ENCODE peak calls at places on chromosomes 11 and 22, in nine cellular contexts. G, U, D, K, B, O, W, I and P are unnamed samples.

GRCh38 chr11:132535830-132536229 is 996.5 kb downstream of the OPCML start:
- DNase-seq in G (no peak), U (no peak), D (no peak), K (peak), B (peak), O (no peak), W (no peak), I (no peak), P (no peak)

GRCh38 chr11:69044111-69045013 is 4.4 kb upstream of the TPCN2 start:
- DNase-seq in G (peak), U (peak), D (peak), K (no peak), B (peak), O (no peak), W (peak), I (no peak), P (peak)

GRCh38 chr22:42296381-42296853 is 26.0 kb upstream of the TCF20 start:
- DNase-seq in G (no peak), U (peak), D (no peak), K (peak), B (no peak), O (no peak), W (no peak), I (no peak), P (no peak)

GRCh38 chr11:27464155-27464759 is 8.3 kb downstream of the LGR4 start:
- DNase-seq in G (peak), U (no peak), D (no peak), K (no peak), B (no peak), O (no peak), W (no peak), I (no peak), P (no peak)

GRCh38 chr22:18024276-18024939 is at the start of gene MICAL3:
- DNase-seq in G (peak), U (peak), D (peak), K (peak), B (peak), O (peak), W (peak), I (peak), P (peak)

GRCh38 chr11:10095412-10096207 is 198.4 kb downstream of the SBF2 start:
- DNase-seq in G (no peak), U (no peak), D (no peak), K (no peak), B (no peak), O (no peak), W (no peak), I (no peak), P (no peak)

GRCh38 chr22:28930357-28931007 is 47.1 kb downstream of the ZNRF3 start:
- DNase-seq in G (no peak), U (no peak), D (no peak), K (no peak), B (peak), O (no peak), W (no peak), I (no peak), P (no peak)

GRCh38 chr11:63635762-63636465 is 21.7 kb upstream of the PLAAT3 start:
- DNase-seq in G (peak), U (no peak), D (peak), K (peak), B (peak), O (peak), W (peak), I (peak), P (peak)

GRCh38 chr11:76797341-76798201 is 14.4 kb downstream of the TSKU start:
- DNase-seq in G (no peak), U (no peak), D (peak), K (no peak), B (no peak), O (peak), W (no peak), I (no peak), P (no peak)

GRCh38 chr11:130636672-130637463 is 188.4 kb downstream of the ADAMTS15 start:
- DNase-seq in G (peak), U (no peak), D (peak), K (no peak), B (no peak), O (no peak), W (no peak), I (no peak), P (no peak)

GRCh38 chr22:36337365-36338130 is 50.2 kb downstream of the MYH9 start:
- DNase-seq in G (no peak), U (no peak), D (no peak), K (no peak), B (no peak), O (no peak), W (no peak), I (no peak), P (no peak)

GRCh38 chr11:8691601-8692000 is 9.0 kb downstream of the RPL27A start:
- DNase-seq in G (no peak), U (no peak), D (no peak), K (no peak), B (no peak), O (no peak), W (no peak), I (no peak), P (no peak)

GRCh38 chr11:313787-314547 is at the start of gene IFITM1:
- DNase-seq in G (peak), U (peak), D (peak), K (no peak), B (no peak), O (peak), W (peak), I (no peak), P (no peak)

GRCh38 chr11:114928260-114928870 is 250.0 kb downstream of the NXPE2 start:
- DNase-seq in G (no peak), U (no peak), D (no peak), K (no peak), B (no peak), O (no peak), W (no peak), I (no peak), P (no peak)

GRCh38 chr22:44396727-44397722 is 84.3 kb upstream of the SHISAL1 start:
- DNase-seq in G (no peak), U (no peak), D (no peak), K (no peak), B (no peak), O (peak), W (no peak), I (no peak), P (no peak)

GRCh38 chr22:36331306-36331911 is 56.4 kb downstream of the MYH9 start:
- DNase-seq in G (peak), U (peak), D (peak), K (no peak), B (peak), O (peak), W (peak), I (peak), P (no peak)

GRCh38 chr11:42410251-42410956 is 901.4 kb upstream of the API5 start:
- DNase-seq in G (no peak), U (no peak), D (no peak), K (no peak), B (no peak), O (no peak), W (no peak), I (no peak), P (no peak)

GRCh38 chr11:125049393-125049792 is 13.7 kb upstream of the SLC37A2 start:
- DNase-seq in G (no peak), U (no peak), D (no peak), K (no peak), B (no peak), O (no peak), W (no peak), I (no peak), P (no peak)

GRCh38 chr11:61157743-61158142 is 3.5 kb downstream of the VPS37C start:
- DNase-seq in G (no peak), U (no peak), D (no peak), K (no peak), B (no peak), O (no peak), W (no peak), I (no peak), P (no peak)

GRCh38 chr11:118610220-118610772 is 2.9 kb downstream of the PHLDB1 start:
- DNase-seq in G (peak), U (no peak), D (no peak), K (no peak), B (no peak), O (no peak), W (no peak), I (no peak), P (no peak)

GRCh38 chr11:72673943-72674828 is at the start of gene PDE2A:
- DNase-seq in G (no peak), U (no peak), D (no peak), K (no peak), B (peak), O (no peak), W (no peak), I (no peak), P (no peak)

GRCh38 chr11:92297551-92298237 is 73.1 kb downstream of the FAT3 start:
- DNase-seq in G (no peak), U (no peak), D (no peak), K (no peak), B (peak), O (no peak), W (no peak), I (no peak), P (no peak)

GRCh38 chr11:1293619-1294015 is 15.8 kb downstream of the TOLLIP start:
- DNase-seq in G (peak), U (no peak), D (peak), K (no peak), B (no peak), O (no peak), W (peak), I (no peak), P (no peak)

GRCh38 chr11:2772544-2773031 is 72.8 kb upstream of the KCNQ1OT1 start:
- DNase-seq in G (peak), U (no peak), D (peak), K (no peak), B (no peak), O (peak), W (peak), I (no peak), P (peak)

GRCh38 chr11:87150936-87151335 is 113.2 kb downstream of the TMEM135 start:
- DNase-seq in G (peak), U (no peak), D (peak), K (no peak), B (no peak), O (no peak), W (no peak), I (no peak), P (no peak)

GRCh38 chr11:60003729-60004128 is 13.3 kb upstream of the OOSP4B start:
- DNase-seq in G (no peak), U (no peak), D (no peak), K (no peak), B (no peak), O (no peak), W (no peak), I (no peak), P (no peak)

GRCh38 chr11:64355078-64355940 is 3.7 kb upstream of the RPS6KA4 start:
- DNase-seq in G (peak), U (peak), D (peak), K (no peak), B (peak), O (peak), W (peak), I (no peak), P (peak)